ENCODE peak calls at places on chromosomes 1 and 21, in ten cellular contexts. One of them, this sample, is unnamed.
A peak's percentile ranks its signal among the peaks of the same experiment; 100 is the strongest.

GRCh38 chr1:230240446-230241076 is 173.5 kb downstream of the GALNT2 start:
- DNase-seq in kidney: no peak
- DNase-seq in pancreas: no peak
- DNase-seq in aorta: no peak
- DNase-seq in left lung: no peak
- DNase-seq in A549: no peak
- DNase-seq in tibial artery: no peak
- DNase-seq in heart left ventricle: no peak
- DNase-seq in spleen: no peak
- DNase-seq in PC-3: no peak
- DNase-seq in this sample: no peak

GRCh38 chr1:42777860-42778259 is 6.9 kb upstream of the TMEM269 start:
- DNase-seq in tibial artery: no peak
- DNase-seq in PC-3: peak; percentile 48
- DNase-seq in heart left ventricle: no peak
- DNase-seq in left lung: no peak
- DNase-seq in A549: peak; percentile 60
- DNase-seq in kidney: no peak
- DNase-seq in aorta: no peak
- DNase-seq in pancreas: no peak
- DNase-seq in spleen: no peak
- DNase-seq in this sample: no peak

GRCh38 chr1:10796029-10796944 is at the start of gene CASZ1:
- DNase-seq in A549: peak; percentile 83
- DNase-seq in kidney: peak; percentile 92
- DNase-seq in tibial artery: peak; percentile 82
- DNase-seq in spleen: no peak
- DNase-seq in aorta: peak; percentile 91
- DNase-seq in PC-3: peak; percentile 89
- DNase-seq in left lung: peak; percentile 89
- DNase-seq in pancreas: peak; percentile 84
- DNase-seq in heart left ventricle: peak; percentile 90
- DNase-seq in this sample: no peak

GRCh38 chr21:35861656-35862055 is 198.7 kb downstream of the SETD4 start:
- DNase-seq in left lung: no peak
- DNase-seq in PC-3: peak; percentile 47
- DNase-seq in A549: no peak
- DNase-seq in tibial artery: no peak
- DNase-seq in pancreas: no peak
- DNase-seq in kidney: no peak
- DNase-seq in aorta: no peak
- DNase-seq in spleen: no peak
- DNase-seq in heart left ventricle: no peak
- DNase-seq in this sample: no peak

GRCh38 chr1:192485692-192486436 is 89.7 kb upstream of the RGS1 start:
- DNase-seq in PC-3: peak; percentile 85
- DNase-seq in kidney: peak; percentile 62
- DNase-seq in A549: no peak
- DNase-seq in heart left ventricle: peak; percentile 63
- DNase-seq in left lung: no peak
- DNase-seq in spleen: no peak
- DNase-seq in aorta: peak; percentile 64
- DNase-seq in tibial artery: peak; percentile 86
- DNase-seq in pancreas: peak; percentile 85
- DNase-seq in this sample: no peak

GRCh38 chr1:24928631-24929090 is 1.4 kb downstream of the RUNX3 start:
- DNase-seq in pancreas: no peak
- DNase-seq in kidney: no peak
- DNase-seq in A549: no peak
- DNase-seq in left lung: peak; percentile 67
- DNase-seq in aorta: peak; percentile 69
- DNase-seq in heart left ventricle: no peak
- DNase-seq in PC-3: peak; percentile 13
- DNase-seq in spleen: peak; percentile 83
- DNase-seq in tibial artery: no peak
- DNase-seq in this sample: peak; percentile 72

GRCh38 chr1:91809267-91809666 is 76.7 kb downstream of the TGFBR3 start:
- DNase-seq in kidney: no peak
- DNase-seq in heart left ventricle: no peak
- DNase-seq in tibial artery: no peak
- DNase-seq in A549: no peak
- DNase-seq in spleen: no peak
- DNase-seq in aorta: no peak
- DNase-seq in pancreas: no peak
- DNase-seq in PC-3: no peak
- DNase-seq in left lung: no peak
- DNase-seq in this sample: no peak

GRCh38 chr1:24849653-24850295 is 80.3 kb downstream of the RUNX3 start:
- DNase-seq in kidney: no peak
- DNase-seq in heart left ventricle: no peak
- DNase-seq in left lung: no peak
- DNase-seq in A549: no peak
- DNase-seq in aorta: peak; percentile 44
- DNase-seq in PC-3: peak; percentile 37
- DNase-seq in tibial artery: no peak
- DNase-seq in spleen: no peak
- DNase-seq in pancreas: no peak
- DNase-seq in this sample: no peak

GRCh38 chr1:190475394-190476250 is 2.0 kb downstream of the BRINP3 start:
- DNase-seq in tibial artery: no peak
- DNase-seq in spleen: no peak
- DNase-seq in left lung: peak; percentile 50
- DNase-seq in aorta: no peak
- DNase-seq in kidney: peak; percentile 43
- DNase-seq in pancreas: peak; percentile 31
- DNase-seq in A549: no peak
- DNase-seq in PC-3: no peak
- DNase-seq in heart left ventricle: no peak
- DNase-seq in this sample: no peak

GRCh38 chr1:174788981-174789380 is 210.8 kb upstream of the CACYBP start:
- DNase-seq in left lung: no peak
- DNase-seq in spleen: no peak
- DNase-seq in pancreas: no peak
- DNase-seq in tibial artery: no peak
- DNase-seq in heart left ventricle: no peak
- DNase-seq in PC-3: peak; percentile 67
- DNase-seq in aorta: no peak
- DNase-seq in A549: no peak
- DNase-seq in kidney: no peak
- DNase-seq in this sample: no peak

GRCh38 chr1:27634982-27635362 is at the start of gene FGR:
- DNase-seq in tibial artery: no peak
- DNase-seq in spleen: peak; percentile 94
- DNase-seq in left lung: peak; percentile 96
- DNase-seq in heart left ventricle: peak; percentile 55
- DNase-seq in aorta: no peak
- DNase-seq in pancreas: no peak
- DNase-seq in A549: no peak
- DNase-seq in PC-3: no peak
- DNase-seq in kidney: no peak
- DNase-seq in this sample: no peak

GRCh38 chr1:5850503-5850902 is 141.7 kb downstream of the NPHP4 start:
- DNase-seq in A549: no peak
- DNase-seq in aorta: no peak
- DNase-seq in kidney: no peak
- DNase-seq in left lung: no peak
- DNase-seq in pancreas: no peak
- DNase-seq in tibial artery: no peak
- DNase-seq in heart left ventricle: no peak
- DNase-seq in spleen: no peak
- DNase-seq in PC-3: no peak
- DNase-seq in this sample: no peak

GRCh38 chr1:210293191-210293607 is 35.5 kb upstream of the HHAT start:
- DNase-seq in tibial artery: peak; percentile 88
- DNase-seq in A549: no peak
- DNase-seq in left lung: no peak
- DNase-seq in heart left ventricle: peak; percentile 77
- DNase-seq in pancreas: peak; percentile 42
- DNase-seq in kidney: no peak
- DNase-seq in PC-3: no peak
- DNase-seq in spleen: no peak
- DNase-seq in aorta: peak; percentile 90
- DNase-seq in this sample: no peak

GRCh38 chr21:39564200-39564599 is 48.5 kb upstream of the B3GALT5 start:
- DNase-seq in aorta: no peak
- DNase-seq in pancreas: peak; percentile 44
- DNase-seq in PC-3: no peak
- DNase-seq in A549: no peak
- DNase-seq in spleen: no peak
- DNase-seq in tibial artery: no peak
- DNase-seq in heart left ventricle: peak; percentile 66
- DNase-seq in left lung: no peak
- DNase-seq in kidney: peak; percentile 82
- DNase-seq in this sample: no peak

GRCh38 chr1:19480282-19480681 is 5.1 kb downstream of the CAPZB start:
- DNase-seq in left lung: no peak
- DNase-seq in spleen: no peak
- DNase-seq in tibial artery: no peak
- DNase-seq in heart left ventricle: no peak
- DNase-seq in pancreas: no peak
- DNase-seq in PC-3: no peak
- DNase-seq in A549: no peak
- DNase-seq in aorta: no peak
- DNase-seq in kidney: no peak
- DNase-seq in this sample: no peak
- H3K27ac ChIP-seq in left lung: no peak overlapping the region
- H3K27ac ChIP-seq in spleen: peak overlapping the region; percentile 93
- H3K27ac ChIP-seq in tibial artery: peak overlapping the region; percentile 10
- H3K27ac ChIP-seq in heart left ventricle: no peak overlapping the region
- H3K27ac ChIP-seq in pancreas: no peak overlapping the region
- H3K27ac ChIP-seq in PC-3: no peak overlapping the region
- H3K27ac ChIP-seq in A549: no peak overlapping the region
- H3K27ac ChIP-seq in aorta: no peak overlapping the region
- H3K27ac ChIP-seq in kidney: no peak overlapping the region
- H3K27ac ChIP-seq in this sample: peak overlapping the region; percentile 75

GRCh38 chr1:248372394-248372793 is 3.2 kb upstream of the OR2T6 start:
- DNase-seq in heart left ventricle: no peak
- DNase-seq in kidney: no peak
- DNase-seq in left lung: no peak
- DNase-seq in PC-3: no peak
- DNase-seq in tibial artery: no peak
- DNase-seq in pancreas: no peak
- DNase-seq in aorta: no peak
- DNase-seq in A549: no peak
- DNase-seq in spleen: no peak
- DNase-seq in this sample: peak; percentile 4

GRCh38 chr1:248375446-248375845 is at the start of gene OR2T6:
- DNase-seq in spleen: no peak
- DNase-seq in heart left ventricle: no peak
- DNase-seq in A549: no peak
- DNase-seq in kidney: no peak
- DNase-seq in pancreas: no peak
- DNase-seq in left lung: no peak
- DNase-seq in aorta: no peak
- DNase-seq in PC-3: no peak
- DNase-seq in tibial artery: no peak
- DNase-seq in this sample: no peak

GRCh38 chr1:248373761-248374160 is 1.8 kb upstream of the OR2T6 start:
- DNase-seq in tibial artery: no peak
- DNase-seq in aorta: no peak
- DNase-seq in heart left ventricle: no peak
- DNase-seq in kidney: no peak
- DNase-seq in PC-3: peak; percentile 34
- DNase-seq in left lung: no peak
- DNase-seq in A549: no peak
- DNase-seq in pancreas: no peak
- DNase-seq in spleen: no peak
- DNase-seq in this sample: no peak
- H3K9me3 ChIP-seq in tibial artery: no peaks in the 10 kb centered on the region
- H3K9me3 ChIP-seq in aorta: peaks cover 1% of the 10 kb centered on the region
- H3K9me3 ChIP-seq in heart left ventricle: no peaks in the 10 kb centered on the region
- H3K9me3 ChIP-seq in kidney: no peaks in the 10 kb centered on the region
- H3K9me3 ChIP-seq in PC-3: no peaks in the 10 kb centered on the region
- H3K9me3 ChIP-seq in left lung: no peaks in the 10 kb centered on the region
- H3K9me3 ChIP-seq in A549: peaks cover 3% of the 10 kb centered on the region
- H3K9me3 ChIP-seq in pancreas: no peaks in the 10 kb centered on the region
- H3K9me3 ChIP-seq in spleen: no peaks in the 10 kb centered on the region
- H3K9me3 ChIP-seq in this sample: no peaks in the 10 kb centered on the region

DNA sequence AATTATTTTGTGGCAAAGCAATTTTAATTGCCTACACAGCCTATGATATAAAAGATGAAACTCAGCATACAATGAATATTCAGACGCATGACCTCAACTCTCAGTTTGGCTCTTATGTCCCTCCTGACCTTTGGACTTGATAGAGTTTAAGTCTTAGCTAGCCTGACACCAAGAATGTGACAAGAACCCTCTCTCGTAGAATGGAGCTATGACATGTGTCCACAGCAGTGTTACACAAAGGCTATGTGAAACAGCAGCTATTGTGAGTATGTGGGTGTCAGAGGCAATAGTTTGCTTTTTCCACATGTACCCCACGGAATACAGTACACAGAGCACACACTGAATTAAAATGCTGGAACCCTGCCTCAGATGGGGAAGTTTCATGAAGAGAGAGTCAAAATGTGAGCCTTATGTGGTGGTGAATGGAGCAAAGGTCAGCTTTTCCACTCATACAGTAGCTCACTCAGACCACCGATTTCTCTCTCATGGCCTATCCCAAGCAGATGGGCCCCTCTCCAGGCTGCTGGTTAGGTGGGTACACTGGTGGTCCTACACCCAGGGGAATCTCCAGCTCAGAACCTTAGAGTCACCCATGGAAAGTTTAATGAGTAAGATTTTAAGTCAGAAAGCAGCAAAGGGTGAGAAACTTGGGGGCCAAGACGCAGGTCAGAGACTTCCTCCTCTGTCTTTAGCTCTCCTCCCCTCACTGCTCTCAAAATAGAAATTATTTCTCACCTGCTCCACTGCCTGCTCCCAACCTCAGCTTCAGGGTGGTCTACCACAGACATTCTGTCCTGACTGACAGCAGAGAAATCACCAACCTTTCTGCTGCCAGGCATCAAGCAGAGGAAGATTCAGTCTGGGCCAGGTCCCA is 10.1 kb upstream of the XCL2 start:
- DNase-seq in aorta: no peak
- DNase-seq in PC-3: no peak
- DNase-seq in pancreas: no peak
- DNase-seq in kidney: no peak
- DNase-seq in spleen: no peak
- DNase-seq in heart left ventricle: no peak
- DNase-seq in left lung: no peak
- DNase-seq in tibial artery: no peak
- DNase-seq in A549: no peak
- DNase-seq in this sample: no peak
- H3K4me3 ChIP-seq in aorta: no peak overlapping the region
- H3K4me3 ChIP-seq in PC-3: no peak overlapping the region
- H3K4me3 ChIP-seq in pancreas: no peak overlapping the region
- H3K4me3 ChIP-seq in kidney: no peak overlapping the region
- H3K4me3 ChIP-seq in spleen: no peak overlapping the region
- H3K4me3 ChIP-seq in heart left ventricle: no peak overlapping the region
- H3K4me3 ChIP-seq in left lung: no peak overlapping the region
- H3K4me3 ChIP-seq in tibial artery: no peak overlapping the region
- H3K4me3 ChIP-seq in A549: no peak overlapping the region
- H3K4me3 ChIP-seq in this sample: no peak overlapping the region

DNA sequence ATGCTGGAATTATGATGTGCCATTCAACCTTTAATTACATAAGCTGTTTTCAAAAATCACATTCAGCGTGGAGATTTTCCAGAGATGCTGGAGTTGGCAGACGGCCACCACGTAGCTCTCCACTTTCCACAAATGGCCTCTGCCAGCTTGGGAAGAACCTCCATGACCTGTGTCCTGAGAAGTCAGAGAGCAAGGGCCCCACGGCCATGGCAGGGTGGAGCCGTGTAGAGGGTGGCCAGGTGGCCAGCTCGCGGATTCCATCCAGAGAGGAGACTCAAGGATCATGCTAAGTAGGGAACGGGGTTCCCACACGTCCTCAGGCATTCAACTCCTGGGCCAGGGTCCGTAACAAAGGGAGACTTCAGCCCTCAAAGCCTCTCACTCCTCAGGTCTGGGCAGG is 1.3 kb upstream of the GALE start:
- DNase-seq in tibial artery: no peak
- DNase-seq in aorta: peak; percentile 73
- DNase-seq in PC-3: no peak
- DNase-seq in spleen: peak; percentile 82
- DNase-seq in heart left ventricle: no peak
- DNase-seq in kidney: no peak
- DNase-seq in A549: no peak
- DNase-seq in pancreas: no peak
- DNase-seq in left lung: no peak
- DNase-seq in this sample: no peak
- H3K27ac ChIP-seq in tibial artery: peak overlapping the region; percentile 90
- H3K27ac ChIP-seq in aorta: no peak overlapping the region
- H3K27ac ChIP-seq in PC-3: no peak overlapping the region
- H3K27ac ChIP-seq in spleen: peak overlapping the region; percentile 96
- H3K27ac ChIP-seq in heart left ventricle: no peak overlapping the region
- H3K27ac ChIP-seq in kidney: no peak overlapping the region
- H3K27ac ChIP-seq in A549: no peak overlapping the region
- H3K27ac ChIP-seq in pancreas: peak overlapping the region; percentile 87
- H3K27ac ChIP-seq in left lung: peak overlapping the region; percentile 92
- H3K27ac ChIP-seq in this sample: peak overlapping the region; percentile 91